ENCODE peak calls at places on chromosomes 2 and 18, in nine cellular contexts. N is ovary; X is aorta; Q is lower lobe of right lung; B is CD4-positive, alpha-beta memory T cell; J is trophoblast cell; S is hepatocyte; F is right atrium auricular region; I is adrenal gland. H is an unnamed sample.
A peak's percentile ranks its signal among the peaks of the same experiment; 100 is the strongest.

GRCh38 chr18:28176933-28177827 is at the start of gene CDH2:
- DNase-seq in J (no peak), X (peak; percentile 77), F (peak; percentile 72), I (peak; percentile 84), N (peak; percentile 58), Q (peak; percentile 44), B (no peak), S (peak; percentile 88), H (no peak)

GRCh38 chr2:132936261-132936660 is 266.3 kb upstream of the LYPD1 start:
- DNase-seq in J (no peak), I (no peak), B (no peak), Q (no peak), N (no peak), X (no peak), F (no peak), S (no peak), H (no peak)

GRCh38 chr2:96195410-96196071 is 13.1 kb downstream of the STARD7 start:
- DNase-seq in N (no peak), Q (no peak), S (no peak), F (no peak), I (no peak), B (no peak), X (no peak), J (no peak), H (no peak)

GRCh38 chr18:45984546-45985235 is 17.6 kb upstream of the EPG5 start:
- DNase-seq in F (no peak), I (no peak), S (no peak), B (no peak), N (no peak), Q (no peak), J (no peak), X (no peak), H (no peak)

GRCh38 chr2:25817006-25817405 is 61.3 kb downstream of the ASXL2 start:
- DNase-seq in B (no peak), I (no peak), J (no peak), S (no peak), X (no peak), N (no peak), F (no peak), Q (no peak), H (no peak)

GRCh38 chr18:28729321-28729720 is 552.4 kb upstream of the CDH2 start:
- DNase-seq in F (no peak), X (no peak), I (no peak), J (no peak), N (no peak), Q (no peak), S (no peak), B (no peak), H (no peak)

GRCh38 chr2:10675126-10675525 is 14.6 kb downstream of the NOL10 start:
- DNase-seq in X (no peak), S (no peak), N (no peak), J (no peak), I (no peak), B (no peak), F (no peak), Q (no peak), H (no peak)

GRCh38 chr18:31197676-31198075 is 35.0 kb upstream of the DSC1 start:
- DNase-seq in X (no peak), I (no peak), F (no peak), N (no peak), S (peak; percentile 50), Q (no peak), J (no peak), B (no peak), H (no peak)

GRCh38 chr18:51448949-51449348 is 251.5 kb upstream of the MEX3C start:
- DNase-seq in X (no peak), I (no peak), N (no peak), F (no peak), Q (no peak), B (no peak), S (no peak), J (no peak), H (no peak)

GRCh38 chr18:68660355-68661183 is 54.3 kb downstream of the TMX3 start:
- DNase-seq in Q (no peak), S (peak; percentile 66), N (no peak), B (peak; percentile 18), X (no peak), F (no peak), J (no peak), I (no peak), H (no peak)

GRCh38 chr2:197258580-197258979 is 52.0 kb downstream of the ANKRD44 start:
- DNase-seq in Q (no peak), I (no peak), J (no peak), N (no peak), B (no peak), F (no peak), S (no peak), X (no peak), H (peak; percentile 48)

GRCh38 chr2:187364696-187365095 is 83.4 kb downstream of the CALCRL start:
- DNase-seq in F (no peak), N (no peak), I (no peak), B (no peak), Q (no peak), J (no peak), S (no peak), X (no peak), H (no peak)

GRCh38 chr2:179938026-179938425 is 69.1 kb downstream of the CWC22 start:
- DNase-seq in F (no peak), J (no peak), Q (no peak), X (no peak), I (no peak), S (no peak), B (no peak), N (no peak), H (no peak)

GRCh38 chr2:29066271-29066860 is 8.0 kb downstream of the PCARE start:
- DNase-seq in I (no peak), Q (no peak), X (no peak), S (no peak), B (no peak), F (peak; percentile 71), N (no peak), J (no peak), H (no peak)

GRCh38 chr2:112985090-112985489 is 7.3 kb downstream of the IL36G start:
- DNase-seq in Q (no peak), F (no peak), J (no peak), I (no peak), B (peak; percentile 11), N (no peak), S (no peak), X (no peak), H (no peak)

GRCh38 chr18:2657043-2657512 is 1.6 kb downstream of the SMCHD1 start:
- DNase-seq in X (no peak), N (no peak), I (no peak), S (no peak), J (no peak), B (no peak), Q (no peak), F (no peak), H (no peak)

GRCh38 chr2:692767-693166 is 15.6 kb upstream of the TMEM18 start:
- DNase-seq in I (no peak), B (no peak), Q (no peak), N (peak; percentile 65), F (no peak), X (no peak), S (no peak), J (no peak), H (no peak)

GRCh38 chr2:120954939-120955338 is 219.3 kb downstream of the GLI2 start:
- DNase-seq in Q (no peak), S (no peak), B (no peak), F (no peak), N (no peak), I (no peak), X (no peak), J (no peak), H (no peak)

DNA sequence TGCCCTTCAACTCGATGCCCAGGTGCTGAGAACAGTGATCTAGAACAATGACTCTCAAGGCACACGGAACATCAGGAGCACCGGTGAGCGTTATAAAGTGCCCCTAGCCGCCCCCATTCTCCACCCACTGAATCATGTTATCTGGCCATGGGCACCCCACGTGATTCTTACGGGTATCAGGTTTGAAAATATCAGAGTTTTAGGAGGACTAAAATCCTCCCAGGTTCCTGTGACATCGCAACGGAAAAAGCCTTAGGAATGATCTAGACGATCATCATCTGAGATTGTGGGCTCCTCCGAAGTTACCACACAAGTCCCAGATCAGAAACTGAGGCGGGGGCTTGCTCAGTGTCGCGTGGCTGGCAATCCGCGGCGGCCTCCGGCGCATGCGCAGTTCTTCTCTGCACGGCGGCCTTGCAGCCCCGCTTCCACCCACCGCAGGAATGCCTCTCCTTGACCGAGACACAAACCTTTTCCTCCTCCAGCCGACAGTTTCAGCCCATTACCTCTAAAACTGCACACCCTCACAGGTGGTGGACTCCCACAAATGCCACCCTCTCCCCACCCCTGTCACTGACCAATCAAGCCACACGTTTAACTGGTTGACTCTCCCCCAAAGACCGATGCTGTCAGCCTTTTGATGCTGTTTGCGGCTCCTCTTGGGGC is 5.8 kb upstream of the MRPL33 start:
- DNase-seq in S (no peak), J (peak; percentile 49), Q (peak; percentile 86), B (peak; percentile 40), N (peak; percentile 75), X (peak; percentile 90), I (peak; percentile 85), F (no peak), H (peak; percentile 34)
- H3K4me3 ChIP-seq in S (no peak overlapping the region), J (no peak overlapping the region), Q (peak overlapping the region; percentile 41), B (no peak overlapping the region), N (peak overlapping the region; percentile 4), X (no peak overlapping the region), I (peak overlapping the region; percentile 37), F (peak overlapping the region; percentile 24), H (peak overlapping the region; percentile 18)

GRCh38 chr2:168599738-168600137 is 143.7 kb downstream of the CERS6 start:
- DNase-seq in J (no peak), N (no peak), X (no peak), I (no peak), S (no peak), F (no peak), Q (no peak), B (no peak), H (no peak)
- H3K27me3 ChIP-seq in J (no peaks in the 10 kb centered on the region), N (no peaks in the 10 kb centered on the region), X (no peaks in the 10 kb centered on the region), I (no peaks in the 10 kb centered on the region), S (no peaks in the 10 kb centered on the region), F (no peaks in the 10 kb centered on the region), Q (no peaks in the 10 kb centered on the region), B (no peaks in the 10 kb centered on the region), H (no peaks in the 10 kb centered on the region)

GRCh38 chr18:79394438-79395307 is 1.1 kb upstream of the NFATC1 start:
- DNase-seq in N (peak; percentile 54), Q (no peak), J (peak; percentile 33), F (peak; percentile 82), B (peak; percentile 50), X (peak; percentile 87), I (no peak), S (peak; percentile 64), H (no peak)
- H3K4me3 ChIP-seq in N (peak overlapping the region; percentile 56), Q (peak overlapping the region; percentile 62), J (no peak overlapping the region), F (peak overlapping the region; percentile 43), B (peak overlapping the region; percentile 57), X (peak overlapping the region; percentile 34), I (peak overlapping the region; percentile 62), S (no peak overlapping the region), H (no peak overlapping the region)

GRCh38 chr2:239642406-239643004 is 241.7 kb upstream of the HDAC4 start:
- DNase-seq in I (no peak), N (no peak), F (no peak), X (no peak), B (no peak), S (no peak), J (no peak), Q (no peak), H (no peak)
- H3K27me3 ChIP-seq in I (peaks cover 16% of the 10 kb centered on the region), N (no peaks in the 10 kb centered on the region), F (no peaks in the 10 kb centered on the region), X (no peaks in the 10 kb centered on the region), B (no peaks in the 10 kb centered on the region), S (no peaks in the 10 kb centered on the region), J (no peaks in the 10 kb centered on the region), Q (peaks cover 2% of the 10 kb centered on the region), H (no peaks in the 10 kb centered on the region)

GRCh38 chr2:233087725-233088124 is 27.6 kb downstream of the INPP5D start:
- DNase-seq in F (no peak), N (no peak), X (no peak), J (no peak), I (peak; percentile 17), S (no peak), Q (no peak), B (no peak), H (no peak)
- H3K4me3 ChIP-seq in F (no peak overlapping the region), N (no peak overlapping the region), X (no peak overlapping the region), J (no peak overlapping the region), I (no peak overlapping the region), S (no peak overlapping the region), Q (no peak overlapping the region), B (no peak overlapping the region), H (no peak overlapping the region)

H was measured in CD4-positive, CD25-positive, alpha-beta regulatory T cell.